ENCODE peak calls at places on chromosomes 11 and 22, in five cellular contexts. J is fibroblast of lung, F is PC-3, I is mammary epithelial cell, P is neural progenitor cell. C is an unnamed sample.

GRCh38 chr11:57460756-57461749 is 725 bp downstream of the RTN4RL2 start:
- DNase-seq in P (peak; percentile 61), F (peak; percentile 11), I (no peak), J (no peak), C (peak; percentile 81)

GRCh38 chr22:17851754-17852153 is 77.5 kb upstream of the BID start:
- DNase-seq in F (no peak), I (no peak), P (no peak), J (no peak), C (no peak)

GRCh38 chr11:45085657-45086501 is 60.6 kb upstream of the PRDM11 start:
- DNase-seq in P (peak; percentile 57), F (no peak), J (no peak), I (no peak), C (peak; percentile 38)

GRCh38 chr22:36374603-36375024 is 13.2 kb downstream of the MYH9 start:
- DNase-seq in J (no peak), F (peak; percentile 84), P (no peak), I (peak; percentile 97), C (peak; percentile 83)

GRCh38 chr11:8533332-8533731 is 60.7 kb downstream of the STK33 start:
- DNase-seq in P (peak; percentile 6), F (no peak), J (no peak), I (peak; percentile 79), C (no peak)

GRCh38 chr11:102967497-102967896 is 12.0 kb upstream of the MMP13 start:
- DNase-seq in J (no peak), P (no peak), F (no peak), I (no peak), C (no peak)

GRCh38 chr22:39808087-39808486 is 85.5 kb downstream of the ENTHD1 start:
- DNase-seq in I (no peak), P (peak; percentile 58), J (peak; percentile 11), F (peak; percentile 41), C (no peak)

GRCh38 chr11:33211588-33211987 is 45.6 kb upstream of the HIPK3 start:
- DNase-seq in P (no peak), F (no peak), I (peak; percentile 62), J (no peak), C (no peak)

GRCh38 chr11:92827132-92827531 is 142.3 kb upstream of the MTNR1B start:
- DNase-seq in P (no peak), F (no peak), J (peak; percentile 2), I (no peak), C (no peak)

GRCh38 chr11:69642913-69643632 is 2.1 kb downstream of the CCND1 start:
- DNase-seq in I (peak; percentile 71), F (peak; percentile 85), J (peak; percentile 82), P (peak; percentile 93), C (peak; percentile 93)

GRCh38 chr11:44627911-44628729 is 62.7 kb downstream of the CD82 start:
- DNase-seq in I (no peak), F (no peak), P (no peak), J (peak; percentile 78), C (no peak)

GRCh38 chr22:40107756-40108437 is 69.8 kb upstream of the TNRC6B start:
- DNase-seq in F (peak; percentile 40), P (no peak), I (peak; percentile 57), J (peak; percentile 43), C (no peak)

GRCh38 chr11:78419327-78419726 is 1.7 kb upstream of the GAB2 start:
- DNase-seq in P (no peak), I (peak; percentile 25), F (peak; percentile 83), J (peak; percentile 99), C (no peak)

GRCh38 chr11:34863048-34863447 is 53.1 kb downstream of the APIP start:
- DNase-seq in J (no peak), I (no peak), P (no peak), F (no peak), C (no peak)

GRCh38 chr11:113873241-113873626 is 2.1 kb downstream of the USP28 start:
- DNase-seq in J (peak; percentile 12), F (no peak), I (no peak), P (peak; percentile 30), C (no peak)
- H3K9ac ChIP-seq in J (no peak overlapping the region), F (no peak overlapping the region), I (no peak overlapping the region), P (no peak overlapping the region), C (no peak overlapping the region)

DNA sequence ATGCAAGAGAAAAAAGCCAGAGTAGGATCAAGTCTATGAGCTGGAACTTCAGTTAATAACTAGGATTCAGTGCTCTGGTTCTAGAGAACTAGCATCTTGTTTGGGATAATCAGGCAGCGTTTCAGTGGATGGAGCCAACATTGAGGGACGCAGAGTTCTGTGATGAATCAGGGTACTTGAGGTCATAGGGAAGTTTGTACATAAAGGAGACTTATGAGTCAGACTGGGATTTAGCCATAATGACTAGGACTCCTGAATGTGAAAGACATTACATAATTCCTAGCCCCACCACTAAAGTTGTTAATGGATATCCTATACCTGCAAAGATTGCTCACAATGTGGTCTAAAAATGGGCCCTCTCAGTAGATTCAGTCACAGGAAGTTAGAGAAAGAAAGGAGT is 6.8 kb downstream of the SLN start:
- DNase-seq in J (peak; percentile 82), P (no peak), F (peak; percentile 98), I (peak; percentile 89), C (no peak)
- H3K9ac ChIP-seq in J (no peak overlapping the region), P (no peak overlapping the region), F (no peak overlapping the region), I (no peak overlapping the region), C (no peak overlapping the region)

GRCh38 chr22:29478326-29479276 is 1.4 kb upstream of the NEFH start:
- DNase-seq in F (no peak), I (no peak), J (no peak), P (peak; percentile 82), C (no peak)

GRCh38 chr22:29480512-29481264 is 670 bp downstream of the NEFH start:
- DNase-seq in I (peak; percentile 42), J (peak; percentile 80), F (no peak), P (peak; percentile 82), C (no peak)

GRCh38 chr22:29481265-29482000 is 1.4 kb downstream of the NEFH start:
- DNase-seq in J (peak; percentile 41), P (peak; percentile 56), I (no peak), F (no peak), C (no peak)

GRCh38 chr22:29479417-29480261 is at the start of gene NEFH:
- DNase-seq in J (no peak), F (no peak), P (peak; percentile 56), I (no peak), C (no peak)

GRCh38 chr22:29480262-29480511 is 169 bp downstream of the NEFH start:
- DNase-seq in I (no peak), F (no peak), P (no peak), J (no peak), C (no peak)
- H3K9ac ChIP-seq in I (no peak overlapping the region), F (no peak overlapping the region), P (no peak overlapping the region), J (no peak overlapping the region), C (no peak overlapping the region)

GRCh38 chr11:18383388-18384156 is 10.8 kb upstream of the LDHA start:
- DNase-seq in P (peak; percentile 6), I (peak; percentile 100), F (peak; percentile 96), J (peak; percentile 98), C (peak; percentile 87)

GRCh38 chr11:18390088-18390487 is 4.3 kb upstream of the LDHA start:
- DNase-seq in P (no peak), F (no peak), I (no peak), J (no peak), C (no peak)

GRCh38 chr11:18379201-18379600 is 15.2 kb upstream of the LDHA start:
- DNase-seq in F (no peak), J (no peak), I (no peak), P (peak; percentile 80), C (no peak)

GRCh38 chr11:18384157-18384641 is 10.2 kb upstream of the LDHA start:
- DNase-seq in I (peak; percentile 88), P (peak; percentile 12), F (peak; percentile 87), J (peak; percentile 83), C (peak; percentile 82)
- H3K9ac ChIP-seq in I (peak overlapping the region; percentile 87), P (no peak overlapping the region), F (peak overlapping the region; percentile 85), J (peak overlapping the region; percentile 34), C (peak overlapping the region; percentile 41)

DNA sequence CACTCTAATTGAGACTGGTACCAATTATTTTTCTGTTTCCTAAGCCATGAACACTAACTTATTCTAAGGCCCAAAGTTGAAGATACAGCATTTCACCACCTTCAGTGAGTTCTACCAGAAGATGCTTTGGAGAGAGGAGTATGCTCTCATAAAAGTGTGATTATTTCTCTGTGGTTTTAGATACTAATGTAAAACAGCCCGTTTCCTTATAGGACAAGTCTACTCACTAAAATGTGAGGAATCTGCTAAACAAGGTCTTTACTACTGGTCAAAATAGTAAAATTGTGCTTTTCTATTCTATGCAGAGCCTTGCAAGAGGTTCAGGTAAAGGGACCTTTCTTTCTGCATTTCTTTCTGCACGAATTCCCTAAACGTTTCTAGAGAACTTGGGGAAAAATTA is 2.4 kb downstream of the LGR4 start:
- DNase-seq in I (no peak), P (no peak), J (no peak), F (no peak), C (no peak)
- H3K9ac ChIP-seq in I (peak overlapping the region; percentile 99), P (peak overlapping the region; percentile 54), J (no peak overlapping the region), F (peak overlapping the region; percentile 66), C (peak overlapping the region; percentile 27)

GRCh38 chr11:36002196-36002595 is 58.3 kb downstream of the LDLRAD3 start:
- DNase-seq in J (no peak), F (no peak), P (peak; percentile 88), I (no peak), C (no peak)
- H3K9ac ChIP-seq in J (no peak overlapping the region), F (no peak overlapping the region), P (no peak overlapping the region), I (no peak overlapping the region), C (no peak overlapping the region)